ENCODE peak calls at places on chromosomes 2 and 18, in nine cellular contexts. V is upper lobe of left lung; B is Panc1; D is naive thymus-derived CD4-positive, alpha-beta T cell; Y is HepG2; G is osteoblast; X is adrenal gland; P is esophagus squamous epithelium; R is SJSA1. A is an unnamed sample. For H3K4me1 and H3K9me3, the result is how much of the 10 kb centered on the place peaks cover.

GRCh38 chr2:43082111-43082877 is 144.1 kb downstream of the ZFP36L2 start:
- DNase-seq in B (no peak), X (no peak), Y (no peak), V (no peak), D (no peak), G (peak), P (no peak), R (peak), A (no peak)

GRCh38 chr2:51027968-51028367 is 4.0 kb downstream of the NRXN1 start:
- DNase-seq in D (no peak), G (no peak), P (no peak), X (no peak), R (no peak), V (no peak), Y (no peak), B (no peak), A (no peak)

GRCh38 chr2:138712212-138712979 is 67.8 kb downstream of the NXPH2 start:
- DNase-seq in G (no peak), X (no peak), D (no peak), R (no peak), B (no peak), V (no peak), P (no peak), Y (peak), A (no peak)

GRCh38 chr18:30489890-30490643 is 552.5 kb downstream of the DSC3 start:
- DNase-seq in D (no peak), B (no peak), G (no peak), P (no peak), R (no peak), Y (no peak), V (no peak), X (no peak), A (no peak)

GRCh38 chr2:161983010-161983651 is 90.9 kb downstream of the DPP4 start:
- DNase-seq in B (no peak), X (no peak), Y (no peak), V (no peak), P (no peak), G (no peak), D (no peak), R (no peak), A (no peak)

GRCh38 chr2:17543848-17544645 is 3.6 kb downstream of the VSNL1 start:
- DNase-seq in R (no peak), X (no peak), P (no peak), B (no peak), V (no peak), G (peak), D (no peak), Y (peak), A (no peak)

GRCh38 chr2:227325824-227326195 is 759 bp downstream of the MFF start:
- DNase-seq in G (peak), B (no peak), P (no peak), V (peak), X (peak), R (peak), Y (peak), D (no peak), A (peak)

GRCh38 chr2:25044990-25045389 is 3.1 kb downstream of the EFR3B start:
- DNase-seq in Y (no peak), B (no peak), X (no peak), D (no peak), P (no peak), G (no peak), R (no peak), V (no peak), A (no peak)

GRCh38 chr2:152743004-152743403 is 24.6 kb downstream of the ARL6IP6 start:
- DNase-seq in G (peak), V (no peak), X (no peak), P (no peak), D (no peak), Y (peak), B (peak), R (no peak), A (no peak)

GRCh38 chr2:109435866-109436634 is 177.7 kb downstream of the SEPTIN10 start:
- DNase-seq in G (peak), X (peak), Y (no peak), R (no peak), B (no peak), V (no peak), D (no peak), P (no peak), A (no peak)

GRCh38 chr2:166628478-166629136 is 134.6 kb upstream of the SCN7A start:
- DNase-seq in X (no peak), G (no peak), B (no peak), D (no peak), P (no peak), V (no peak), R (no peak), Y (no peak), A (peak)

GRCh38 chr2:96114903-96115581 is 1.3 kb downstream of the ADRA2B start:
- DNase-seq in G (peak), R (no peak), X (no peak), P (no peak), V (no peak), B (no peak), D (no peak), Y (no peak), A (no peak)

GRCh38 chr2:120661551-120661950 is 74.1 kb upstream of the GLI2 start:
- DNase-seq in B (no peak), R (no peak), X (peak), P (no peak), V (no peak), Y (no peak), D (no peak), G (no peak), A (no peak)

GRCh38 chr2:43225788-43226557 is 433 bp downstream of the ZFP36L2 start:
- DNase-seq in Y (peak), X (peak), V (peak), G (peak), B (no peak), P (no peak), D (no peak), R (peak), A (peak)

GRCh38 chr18:36628435-36629094 is 200.2 kb downstream of the TPGS2 start:
- DNase-seq in B (no peak), P (no peak), G (peak), V (no peak), R (no peak), D (no peak), X (no peak), Y (peak), A (no peak)

GRCh38 chr2:161223139-161223732 is 63.0 kb downstream of the TANK start:
- DNase-seq in X (no peak), R (peak), P (no peak), G (no peak), D (peak), B (peak), Y (peak), V (no peak), A (no peak)

GRCh38 chr2:55105456-55105855 is 55.2 kb upstream of the RTN4 start:
- DNase-seq in B (no peak), X (no peak), R (no peak), G (no peak), Y (no peak), D (no peak), P (no peak), V (no peak), A (no peak)

GRCh38 chr18:63189817-63190216 is 129.8 kb downstream of the BCL2 start:
- DNase-seq in X (no peak), V (no peak), R (no peak), D (no peak), B (no peak), Y (no peak), P (no peak), G (no peak), A (no peak)

GRCh38 chr18:63188063-63188462 is 131.5 kb downstream of the BCL2 start:
- DNase-seq in X (no peak), P (no peak), R (no peak), Y (no peak), D (no peak), B (no peak), V (no peak), G (no peak), A (no peak)

GRCh38 chr18:63186934-63187574 is 132.5 kb downstream of the BCL2 start:
- DNase-seq in X (no peak), V (no peak), D (no peak), R (no peak), Y (no peak), P (no peak), B (no peak), G (no peak), A (no peak)

GRCh38 chr18:63191413-63191812 is 128.2 kb downstream of the BCL2 start:
- DNase-seq in R (no peak), B (no peak), V (no peak), P (no peak), D (no peak), X (no peak), Y (no peak), G (no peak), A (no peak)

GRCh38 chr18:63189041-63189440 is 130.5 kb downstream of the BCL2 start:
- DNase-seq in D (no peak), P (no peak), X (no peak), R (no peak), V (no peak), Y (no peak), G (no peak), B (no peak), A (no peak)
- H3K4me1 ChIP-seq in D (under half), P (under half), X (under half), R (under half), V (under half), Y (under half), G (under half), B (under half), A (under half)

DNA sequence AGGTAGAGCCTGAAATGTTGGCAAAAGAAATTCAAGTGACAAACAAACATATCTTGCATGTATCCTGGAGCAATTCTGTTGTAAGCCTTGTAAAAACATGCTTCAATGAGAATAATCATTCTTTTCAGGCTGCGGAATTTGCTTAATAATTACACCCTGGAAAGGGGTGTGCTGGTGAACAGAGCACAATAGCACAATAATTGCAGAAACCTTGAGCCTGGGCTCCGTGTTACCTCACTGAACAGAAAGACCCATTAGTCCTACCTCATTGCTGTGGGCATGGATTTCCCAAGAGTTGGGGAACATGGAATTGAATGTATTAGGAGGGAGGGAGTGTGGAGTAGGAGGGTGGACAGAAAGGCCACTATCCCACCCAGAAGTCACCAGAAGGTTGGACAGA is 168.0 kb upstream of the ALKAL2 start:
- DNase-seq in V (no peak), X (no peak), B (no peak), G (no peak), D (no peak), R (no peak), P (no peak), Y (no peak), A (no peak)
- H3K9me3 ChIP-seq in V (under half), X (under half), B (under half), G (under half), D (under half), R (under half), P (under half), Y (under half), A (under half)

DNA sequence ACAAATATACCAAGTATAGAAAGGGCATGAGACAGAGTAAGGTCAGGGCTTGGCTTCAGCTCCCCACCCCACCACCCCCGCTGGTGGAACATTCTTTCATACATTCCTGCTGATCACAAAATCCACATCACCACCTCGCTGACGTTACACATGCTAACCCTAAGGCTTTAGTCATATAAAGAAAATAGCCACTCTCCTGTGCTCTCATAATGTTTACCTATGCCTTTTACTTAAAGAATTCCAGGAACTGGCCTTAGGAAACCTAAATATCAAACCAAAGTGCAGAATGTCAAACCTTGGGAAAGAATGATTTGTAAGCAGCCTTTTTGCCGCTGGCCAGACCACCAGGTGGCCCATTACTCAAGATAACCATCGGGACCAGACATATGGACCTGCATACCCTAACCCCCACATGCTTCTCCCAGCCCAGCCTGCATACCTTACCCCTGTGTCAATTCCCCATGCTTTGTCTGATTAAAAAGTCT is 136.3 kb upstream of the SLC39A10 start:
- DNase-seq in D (no peak), G (peak), Y (no peak), B (no peak), V (no peak), X (no peak), P (no peak), R (peak), A (peak)
- H3K4me1 ChIP-seq in D (under half), G (under half), Y (under half), B (under half), V (under half), X (under half), P (under half), R (under half), A (under half)

GRCh38 chr2:368386-368785 is 80.5 kb upstream of the ALKAL2 start:
- DNase-seq in X (no peak), P (no peak), D (no peak), G (no peak), Y (no peak), V (no peak), R (no peak), B (no peak), A (no peak)
- H3K9me3 ChIP-seq in X (under half), P (under half), D (under half), G (under half), Y (under half), V (under half), R (under half), B (under half), A (under half)